ENCODE peak calls at places on chromosome 2, in six cellular contexts. One of them, this sample, is unnamed.

GRCh38 chr2:152409691-152410597 is 75.0 kb downstream of the FMNL2 start:
- DNase-seq in neural progenitor cell: no peak
- DNase-seq in fibroblast of lung: no peak
- DNase-seq in skeletal muscle cell: peak; percentile 48
- DNase-seq in right lobe of liver: no peak
- DNase-seq in IMR-90: peak; percentile 75
- DNase-seq in this sample: peak; percentile 84

GRCh38 chr2:150609831-150610582 is 122.5 kb upstream of the RND3 start:
- DNase-seq in fibroblast of lung: peak; percentile 72
- DNase-seq in IMR-90: peak; percentile 88
- DNase-seq in skeletal muscle cell: no peak
- DNase-seq in right lobe of liver: no peak
- DNase-seq in neural progenitor cell: no peak
- DNase-seq in this sample: peak; percentile 85

GRCh38 chr2:71746946-71747501 is 293.7 kb downstream of the DYSF start:
- DNase-seq in fibroblast of lung: peak; percentile 61
- DNase-seq in neural progenitor cell: no peak
- DNase-seq in right lobe of liver: no peak
- DNase-seq in IMR-90: no peak
- DNase-seq in skeletal muscle cell: no peak
- DNase-seq in this sample: peak; percentile 20

GRCh38 chr2:16088035-16088696 is 147.8 kb downstream of the MYCN start:
- DNase-seq in neural progenitor cell: no peak
- DNase-seq in IMR-90: no peak
- DNase-seq in fibroblast of lung: no peak
- DNase-seq in skeletal muscle cell: no peak
- DNase-seq in right lobe of liver: no peak
- DNase-seq in this sample: no peak

GRCh38 chr2:189285351-189285750 is 105.8 kb upstream of the COL5A2 start:
- DNase-seq in neural progenitor cell: no peak
- DNase-seq in right lobe of liver: no peak
- DNase-seq in fibroblast of lung: no peak
- DNase-seq in skeletal muscle cell: no peak
- DNase-seq in IMR-90: peak; percentile 38
- DNase-seq in this sample: peak; percentile 35

GRCh38 chr2:19409001-19409400 is 50.6 kb upstream of the OSR1 start:
- DNase-seq in neural progenitor cell: no peak
- DNase-seq in fibroblast of lung: peak; percentile 42
- DNase-seq in IMR-90: no peak
- DNase-seq in right lobe of liver: no peak
- DNase-seq in skeletal muscle cell: no peak
- DNase-seq in this sample: no peak

GRCh38 chr2:23041443-23041842 is 343.5 kb upstream of the KLHL29 start:
- DNase-seq in right lobe of liver: no peak
- DNase-seq in fibroblast of lung: no peak
- DNase-seq in neural progenitor cell: no peak
- DNase-seq in IMR-90: no peak
- DNase-seq in skeletal muscle cell: no peak
- DNase-seq in this sample: no peak

GRCh38 chr2:121359937-121360565 is 75.0 kb upstream of the TFCP2L1 start:
- DNase-seq in IMR-90: peak; percentile 70
- DNase-seq in right lobe of liver: no peak
- DNase-seq in neural progenitor cell: no peak
- DNase-seq in skeletal muscle cell: no peak
- DNase-seq in fibroblast of lung: no peak
- DNase-seq in this sample: no peak

GRCh38 chr2:1670636-1671035 is 73.7 kb downstream of the PXDN start:
- DNase-seq in fibroblast of lung: no peak
- DNase-seq in IMR-90: no peak
- DNase-seq in right lobe of liver: no peak
- DNase-seq in skeletal muscle cell: no peak
- DNase-seq in neural progenitor cell: no peak
- DNase-seq in this sample: no peak

GRCh38 chr2:14761118-14761517 is 128.6 kb downstream of the LRATD1 start:
- DNase-seq in skeletal muscle cell: no peak
- DNase-seq in IMR-90: no peak
- DNase-seq in right lobe of liver: no peak
- DNase-seq in fibroblast of lung: no peak
- DNase-seq in neural progenitor cell: no peak
- DNase-seq in this sample: no peak

GRCh38 chr2:233418761-233419625 is 64.7 kb downstream of the DGKD start:
- DNase-seq in right lobe of liver: no peak
- DNase-seq in fibroblast of lung: peak; percentile 48
- DNase-seq in skeletal muscle cell: peak; percentile 51
- DNase-seq in IMR-90: peak; percentile 57
- DNase-seq in neural progenitor cell: no peak
- DNase-seq in this sample: no peak

GRCh38 chr2:239601201-239601851 is 200.5 kb upstream of the HDAC4 start:
- DNase-seq in skeletal muscle cell: no peak
- DNase-seq in fibroblast of lung: no peak
- DNase-seq in IMR-90: no peak
- DNase-seq in neural progenitor cell: peak; percentile 58
- DNase-seq in right lobe of liver: peak; percentile 33
- DNase-seq in this sample: no peak

GRCh38 chr2:6977095-6977777 is 60.0 kb downstream of the RNF144A start:
- DNase-seq in skeletal muscle cell: no peak
- DNase-seq in IMR-90: no peak
- DNase-seq in right lobe of liver: no peak
- DNase-seq in fibroblast of lung: peak; percentile 40
- DNase-seq in neural progenitor cell: no peak
- DNase-seq in this sample: no peak

GRCh38 chr2:20291106-20291564 is 59.5 kb downstream of the PUM2 start:
- DNase-seq in neural progenitor cell: peak; percentile 88
- DNase-seq in IMR-90: peak; percentile 82
- DNase-seq in skeletal muscle cell: peak; percentile 39
- DNase-seq in right lobe of liver: no peak
- DNase-seq in fibroblast of lung: peak; percentile 85
- DNase-seq in this sample: peak; percentile 72

DNA sequence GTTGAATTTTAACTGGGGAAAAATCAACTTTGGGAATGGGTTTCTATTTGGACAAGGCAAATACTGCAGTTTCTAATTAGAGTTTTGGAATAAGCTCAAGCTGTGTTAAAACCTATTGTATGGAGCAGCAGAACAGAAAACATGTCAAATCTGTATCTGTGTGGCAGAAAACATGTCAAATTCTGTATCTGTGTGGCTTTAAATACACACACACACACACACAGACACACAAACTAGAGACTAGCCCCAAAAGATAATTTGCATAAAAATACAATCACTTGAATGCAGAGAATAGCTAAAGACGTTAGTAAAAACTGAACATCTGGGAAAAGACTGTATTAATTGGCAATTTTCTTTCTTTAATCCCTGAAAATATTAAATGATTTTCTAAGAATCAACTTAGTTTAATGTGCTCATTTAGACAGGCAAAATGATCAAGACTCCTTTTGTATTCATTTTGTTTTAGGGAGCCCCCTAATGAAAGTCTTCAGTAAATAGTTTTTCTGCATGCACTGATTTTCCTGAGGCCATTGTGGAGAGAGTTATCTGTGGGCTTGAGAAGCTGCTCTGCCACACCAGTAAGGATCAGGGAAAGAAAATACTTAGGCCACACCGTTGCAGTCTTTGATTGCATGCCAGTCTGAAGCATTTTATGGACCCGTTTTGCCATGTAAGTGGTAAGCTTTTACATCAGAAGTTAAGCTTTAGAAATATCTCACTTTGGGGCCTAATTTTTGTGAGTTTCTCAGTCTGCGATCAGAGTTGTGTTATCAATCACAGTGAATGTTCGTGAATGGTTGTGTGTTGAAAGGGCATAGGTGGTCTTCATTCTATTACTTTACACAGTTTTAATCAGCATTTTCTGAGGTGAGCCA is 2.2 kb downstream of the SPATS2L start:
- DNase-seq in right lobe of liver: no peak
- DNase-seq in fibroblast of lung: peak; percentile 76
- DNase-seq in neural progenitor cell: peak; percentile 37
- DNase-seq in IMR-90: peak; percentile 63
- DNase-seq in skeletal muscle cell: no peak
- DNase-seq in this sample: peak; percentile 51
- H3K4me3 ChIP-seq in right lobe of liver: peak overlapping the region; percentile 91
- H3K4me3 ChIP-seq in fibroblast of lung: peak overlapping the region; percentile 72
- H3K4me3 ChIP-seq in neural progenitor cell: peak overlapping the region; percentile 89
- H3K4me3 ChIP-seq in IMR-90: peak overlapping the region; percentile 53
- H3K4me3 ChIP-seq in skeletal muscle cell: peak overlapping the region; percentile 76
- H3K4me3 ChIP-seq in this sample: peak overlapping the region; percentile 71

GRCh38 chr2:235964787-235965390 is 203.3 kb downstream of the GBX2 start:
- DNase-seq in neural progenitor cell: no peak
- DNase-seq in skeletal muscle cell: no peak
- DNase-seq in fibroblast of lung: no peak
- DNase-seq in right lobe of liver: no peak
- DNase-seq in IMR-90: no peak
- DNase-seq in this sample: no peak

GRCh38 chr2:235966396-235966795 is 201.8 kb downstream of the GBX2 start:
- DNase-seq in IMR-90: no peak
- DNase-seq in fibroblast of lung: no peak
- DNase-seq in neural progenitor cell: no peak
- DNase-seq in right lobe of liver: no peak
- DNase-seq in skeletal muscle cell: no peak
- DNase-seq in this sample: no peak

GRCh38 chr2:235966932-235967331 is 201.3 kb downstream of the GBX2 start:
- DNase-seq in fibroblast of lung: no peak
- DNase-seq in right lobe of liver: no peak
- DNase-seq in neural progenitor cell: no peak
- DNase-seq in IMR-90: no peak
- DNase-seq in skeletal muscle cell: no peak
- DNase-seq in this sample: no peak

GRCh38 chr2:235968616-235969324 is 199.4 kb downstream of the GBX2 start:
- DNase-seq in neural progenitor cell: no peak
- DNase-seq in right lobe of liver: no peak
- DNase-seq in skeletal muscle cell: no peak
- DNase-seq in IMR-90: no peak
- DNase-seq in fibroblast of lung: no peak
- DNase-seq in this sample: no peak

DNA sequence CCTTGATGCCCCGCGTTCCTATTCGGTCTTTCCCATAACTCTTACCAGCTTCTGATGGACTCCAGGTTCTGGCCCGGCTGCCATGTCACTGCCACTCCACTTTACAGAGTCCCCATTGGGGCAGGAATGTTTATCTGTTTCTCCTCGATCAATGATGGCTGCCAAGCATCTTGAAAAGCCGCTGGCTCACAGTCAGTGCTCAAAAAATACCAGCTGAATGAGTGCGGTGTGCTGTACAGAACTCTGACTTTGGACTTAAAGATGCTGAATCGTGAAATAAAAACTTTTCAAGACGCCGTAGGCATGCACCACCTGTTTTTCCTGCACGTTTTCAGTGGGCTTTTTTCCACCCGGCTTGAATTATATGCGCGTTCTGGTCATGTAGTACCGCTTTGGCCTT is 200.8 kb downstream of the GBX2 start:
- DNase-seq in skeletal muscle cell: no peak
- DNase-seq in fibroblast of lung: no peak
- DNase-seq in neural progenitor cell: no peak
- DNase-seq in IMR-90: no peak
- DNase-seq in right lobe of liver: no peak
- DNase-seq in this sample: no peak
- H3K4me3 ChIP-seq in skeletal muscle cell: no peak overlapping the region
- H3K4me3 ChIP-seq in fibroblast of lung: no peak overlapping the region
- H3K4me3 ChIP-seq in neural progenitor cell: no peak overlapping the region
- H3K4me3 ChIP-seq in IMR-90: no peak overlapping the region
- H3K4me3 ChIP-seq in right lobe of liver: no peak overlapping the region
- H3K4me3 ChIP-seq in this sample: no peak overlapping the region

GRCh38 chr2:84889332-84889731 is 8.4 kb upstream of the TRABD2A start:
- DNase-seq in right lobe of liver: no peak
- DNase-seq in neural progenitor cell: no peak
- DNase-seq in IMR-90: no peak
- DNase-seq in skeletal muscle cell: no peak
- DNase-seq in fibroblast of lung: no peak
- DNase-seq in this sample: no peak
- H3K4me3 ChIP-seq in right lobe of liver: no peak overlapping the region
- H3K4me3 ChIP-seq in neural progenitor cell: no peak overlapping the region
- H3K4me3 ChIP-seq in IMR-90: no peak overlapping the region
- H3K4me3 ChIP-seq in skeletal muscle cell: no peak overlapping the region
- H3K4me3 ChIP-seq in fibroblast of lung: peak overlapping the region; percentile 29
- H3K4me3 ChIP-seq in this sample: no peak overlapping the region

DNA sequence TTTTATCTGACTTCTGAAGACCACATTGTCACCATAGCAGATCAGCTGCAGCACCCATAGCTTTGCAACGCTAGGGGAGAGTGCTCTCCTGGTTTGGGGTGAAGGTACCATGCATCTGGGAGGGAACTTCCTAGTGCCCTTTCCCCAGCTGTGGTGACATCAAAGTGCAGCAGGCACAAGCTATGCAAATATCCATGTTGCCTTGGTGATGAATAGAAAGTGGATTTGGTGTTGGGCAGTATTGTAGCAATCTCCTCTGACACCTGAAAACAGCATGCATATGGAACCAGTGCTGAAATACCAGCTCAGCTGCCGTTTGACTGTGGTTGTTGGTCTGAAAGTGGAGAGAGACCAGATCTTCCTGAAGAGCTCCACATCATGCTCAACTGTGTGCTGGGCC is 37.1 kb downstream of the BCL2L11 start:
- DNase-seq in neural progenitor cell: no peak
- DNase-seq in skeletal muscle cell: no peak
- DNase-seq in right lobe of liver: no peak
- DNase-seq in IMR-90: no peak
- DNase-seq in fibroblast of lung: no peak
- DNase-seq in this sample: no peak
- H3K4me3 ChIP-seq in neural progenitor cell: no peak overlapping the region
- H3K4me3 ChIP-seq in skeletal muscle cell: no peak overlapping the region
- H3K4me3 ChIP-seq in right lobe of liver: no peak overlapping the region
- H3K4me3 ChIP-seq in IMR-90: no peak overlapping the region
- H3K4me3 ChIP-seq in fibroblast of lung: no peak overlapping the region
- H3K4me3 ChIP-seq in this sample: no peak overlapping the region

DNA sequence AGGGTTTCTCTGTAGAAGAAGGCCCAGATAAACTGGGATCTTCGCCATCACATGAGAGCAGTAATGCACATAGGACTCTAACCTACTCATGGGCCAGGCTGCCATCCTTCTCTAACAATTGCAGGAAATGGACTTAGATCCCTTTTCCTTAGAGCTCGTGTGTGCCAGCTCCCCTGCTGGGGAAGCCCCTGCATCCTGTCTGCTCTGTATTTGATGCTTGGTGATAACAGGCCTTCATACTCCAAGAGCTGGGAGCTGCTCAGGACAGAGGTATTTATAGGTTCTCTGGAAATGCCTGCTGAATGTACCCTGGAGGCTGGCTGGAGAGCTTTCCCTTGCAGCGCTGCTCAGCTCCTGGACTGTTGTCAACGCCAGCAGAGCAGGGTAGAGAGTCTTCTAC is 249.6 kb downstream of the MTX2 start:
- DNase-seq in fibroblast of lung: no peak
- DNase-seq in skeletal muscle cell: no peak
- DNase-seq in right lobe of liver: no peak
- DNase-seq in IMR-90: no peak
- DNase-seq in neural progenitor cell: no peak
- DNase-seq in this sample: no peak
- H3K4me3 ChIP-seq in fibroblast of lung: no peak overlapping the region
- H3K4me3 ChIP-seq in skeletal muscle cell: no peak overlapping the region
- H3K4me3 ChIP-seq in right lobe of liver: no peak overlapping the region
- H3K4me3 ChIP-seq in IMR-90: no peak overlapping the region
- H3K4me3 ChIP-seq in neural progenitor cell: no peak overlapping the region
- H3K4me3 ChIP-seq in this sample: no peak overlapping the region

DNA sequence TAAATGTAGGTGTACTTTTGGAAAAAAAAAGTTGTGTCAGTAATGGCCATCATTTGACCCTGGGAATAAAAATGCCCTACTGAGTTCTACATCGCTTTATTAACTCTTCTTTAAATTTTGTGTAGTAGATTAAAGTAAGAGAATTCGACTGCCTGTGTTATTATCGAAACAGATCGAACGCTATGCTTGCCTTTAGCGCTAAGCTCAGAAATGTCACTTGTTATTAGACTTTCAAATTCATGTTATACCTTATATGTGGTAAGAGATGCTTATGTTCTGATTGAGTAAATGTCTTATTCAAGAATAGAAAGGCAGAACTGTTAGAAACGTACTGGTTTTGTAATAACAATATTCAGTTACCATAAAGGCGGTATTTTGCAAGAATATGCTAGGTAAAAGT is 1.4 kb downstream of the UGP2 start:
- DNase-seq in skeletal muscle cell: no peak
- DNase-seq in fibroblast of lung: no peak
- DNase-seq in neural progenitor cell: no peak
- DNase-seq in IMR-90: no peak
- DNase-seq in right lobe of liver: no peak
- DNase-seq in this sample: no peak
- H3K4me3 ChIP-seq in skeletal muscle cell: peak overlapping the region; percentile 56
- H3K4me3 ChIP-seq in fibroblast of lung: peak overlapping the region; percentile 70
- H3K4me3 ChIP-seq in neural progenitor cell: peak overlapping the region; percentile 76
- H3K4me3 ChIP-seq in IMR-90: peak overlapping the region; percentile 69
- H3K4me3 ChIP-seq in right lobe of liver: peak overlapping the region; percentile 87
- H3K4me3 ChIP-seq in this sample: peak overlapping the region; percentile 88

This sample was measured in foreskin fibroblast.